ENCODE peak calls at places on chromosomes 11 and 22, in ten cellular contexts. One of them, this sample, is unnamed.

GRCh38 chr11:45538939-45539338 is 126.5 kb downstream of the CHST1 start:
- DNase-seq in GM12865: no peak
- DNase-seq in HL-60: no peak
- DNase-seq in adrenal gland: no peak
- DNase-seq in right atrium auricular region: no peak
- DNase-seq in fibroblast of villous mesenchyme: no peak
- DNase-seq in left ventricle myocardium inferior: no peak
- DNase-seq in fibroblast of mammary gland: peak; percentile 49
- DNase-seq in heart left ventricle: no peak
- DNase-seq in kidney: no peak
- DNase-seq in this sample: no peak

GRCh38 chr11:10990637-10991036 is 132.8 kb upstream of the ZBED5 start:
- DNase-seq in GM12865: no peak
- DNase-seq in HL-60: no peak
- DNase-seq in adrenal gland: no peak
- DNase-seq in right atrium auricular region: no peak
- DNase-seq in fibroblast of villous mesenchyme: no peak
- DNase-seq in left ventricle myocardium inferior: no peak
- DNase-seq in fibroblast of mammary gland: peak; percentile 40
- DNase-seq in heart left ventricle: no peak
- DNase-seq in kidney: no peak
- DNase-seq in this sample: no peak

GRCh38 chr11:17012712-17013547 is 1.3 kb downstream of the PLEKHA7 start:
- DNase-seq in GM12865: no peak
- DNase-seq in HL-60: no peak
- DNase-seq in adrenal gland: no peak
- DNase-seq in right atrium auricular region: peak; percentile 65
- DNase-seq in fibroblast of villous mesenchyme: peak; percentile 48
- DNase-seq in left ventricle myocardium inferior: peak; percentile 55
- DNase-seq in fibroblast of mammary gland: peak; percentile 93
- DNase-seq in heart left ventricle: peak; percentile 43
- DNase-seq in kidney: peak; percentile 86
- DNase-seq in this sample: no peak

GRCh38 chr22:35424761-35425160 is 24.8 kb downstream of the MCM5 start:
- DNase-seq in GM12865: no peak
- DNase-seq in HL-60: no peak
- DNase-seq in adrenal gland: no peak
- DNase-seq in right atrium auricular region: no peak
- DNase-seq in fibroblast of villous mesenchyme: no peak
- DNase-seq in left ventricle myocardium inferior: no peak
- DNase-seq in fibroblast of mammary gland: no peak
- DNase-seq in heart left ventricle: no peak
- DNase-seq in kidney: peak; percentile 36
- DNase-seq in this sample: no peak

GRCh38 chr11:16346975-16347374 is 9.4 kb downstream of the SOX6 start:
- DNase-seq in GM12865: no peak
- DNase-seq in HL-60: no peak
- DNase-seq in adrenal gland: no peak
- DNase-seq in right atrium auricular region: no peak
- DNase-seq in fibroblast of villous mesenchyme: no peak
- DNase-seq in left ventricle myocardium inferior: no peak
- DNase-seq in fibroblast of mammary gland: no peak
- DNase-seq in heart left ventricle: no peak
- DNase-seq in kidney: no peak
- DNase-seq in this sample: no peak

GRCh38 chr22:39183991-39184585 is 31.6 kb upstream of the CBX7 start:
- DNase-seq in GM12865: no peak
- DNase-seq in HL-60: no peak
- DNase-seq in adrenal gland: no peak
- DNase-seq in right atrium auricular region: no peak
- DNase-seq in fibroblast of villous mesenchyme: peak; percentile 86
- DNase-seq in left ventricle myocardium inferior: no peak
- DNase-seq in fibroblast of mammary gland: peak; percentile 41
- DNase-seq in heart left ventricle: peak; percentile 46
- DNase-seq in kidney: peak; percentile 83
- DNase-seq in this sample: no peak

GRCh38 chr11:73308963-73309960 is 1.2 kb downstream of the ARHGEF17 start:
- DNase-seq in GM12865: peak; percentile 42
- DNase-seq in HL-60: peak; percentile 68
- DNase-seq in adrenal gland: peak; percentile 74
- DNase-seq in right atrium auricular region: peak; percentile 94
- DNase-seq in fibroblast of villous mesenchyme: peak; percentile 97
- DNase-seq in left ventricle myocardium inferior: peak; percentile 92
- DNase-seq in fibroblast of mammary gland: peak; percentile 92
- DNase-seq in heart left ventricle: peak; percentile 96
- DNase-seq in kidney: peak; percentile 98
- DNase-seq in this sample: peak; percentile 75

GRCh38 chr22:28129319-28129962 is 210.4 kb upstream of the PITPNB start:
- DNase-seq in GM12865: no peak
- DNase-seq in HL-60: no peak
- DNase-seq in adrenal gland: no peak
- DNase-seq in right atrium auricular region: no peak
- DNase-seq in fibroblast of villous mesenchyme: no peak
- DNase-seq in left ventricle myocardium inferior: no peak
- DNase-seq in fibroblast of mammary gland: no peak
- DNase-seq in heart left ventricle: no peak
- DNase-seq in kidney: no peak
- DNase-seq in this sample: no peak

GRCh38 chr22:21073482-21073881 is 27.7 kb downstream of the LRRC74B start:
- DNase-seq in GM12865: no peak
- DNase-seq in HL-60: no peak
- DNase-seq in adrenal gland: no peak
- DNase-seq in right atrium auricular region: no peak
- DNase-seq in fibroblast of villous mesenchyme: no peak
- DNase-seq in left ventricle myocardium inferior: no peak
- DNase-seq in fibroblast of mammary gland: no peak
- DNase-seq in heart left ventricle: no peak
- DNase-seq in kidney: no peak
- DNase-seq in this sample: no peak

GRCh38 chr11:99370557-99371200 is 349.9 kb downstream of the CNTN5 start:
- DNase-seq in GM12865: no peak
- DNase-seq in HL-60: no peak
- DNase-seq in adrenal gland: peak; percentile 65
- DNase-seq in right atrium auricular region: no peak
- DNase-seq in fibroblast of villous mesenchyme: peak; percentile 55
- DNase-seq in left ventricle myocardium inferior: peak; percentile 57
- DNase-seq in fibroblast of mammary gland: peak; percentile 56
- DNase-seq in heart left ventricle: peak; percentile 80
- DNase-seq in kidney: peak; percentile 83
- DNase-seq in this sample: no peak

GRCh38 chr22:28015676-28016601 is 96.9 kb upstream of the PITPNB start:
- DNase-seq in GM12865: no peak
- DNase-seq in HL-60: no peak
- DNase-seq in adrenal gland: no peak
- DNase-seq in right atrium auricular region: no peak
- DNase-seq in fibroblast of villous mesenchyme: peak; percentile 12
- DNase-seq in left ventricle myocardium inferior: peak; percentile 17
- DNase-seq in fibroblast of mammary gland: no peak
- DNase-seq in heart left ventricle: peak; percentile 27
- DNase-seq in kidney: no peak
- DNase-seq in this sample: no peak

GRCh38 chr11:124681421-124681820 is 7.7 kb downstream of the SPA17 start:
- DNase-seq in GM12865: no peak
- DNase-seq in HL-60: no peak
- DNase-seq in adrenal gland: no peak
- DNase-seq in right atrium auricular region: no peak
- DNase-seq in fibroblast of villous mesenchyme: no peak
- DNase-seq in left ventricle myocardium inferior: no peak
- DNase-seq in fibroblast of mammary gland: no peak
- DNase-seq in heart left ventricle: no peak
- DNase-seq in kidney: no peak
- DNase-seq in this sample: no peak

GRCh38 chr11:128694618-128695481 is 978 bp downstream of the FLI1 start:
- DNase-seq in GM12865: peak; percentile 40
- DNase-seq in HL-60: no peak
- DNase-seq in adrenal gland: no peak
- DNase-seq in right atrium auricular region: no peak
- DNase-seq in fibroblast of villous mesenchyme: peak; percentile 31
- DNase-seq in left ventricle myocardium inferior: no peak
- DNase-seq in fibroblast of mammary gland: no peak
- DNase-seq in heart left ventricle: peak; percentile 51
- DNase-seq in kidney: peak; percentile 81
- DNase-seq in this sample: no peak

GRCh38 chr11:128695539-128696221 is 1.8 kb downstream of the FLI1 start:
- DNase-seq in GM12865: peak; percentile 66
- DNase-seq in HL-60: peak; percentile 97
- DNase-seq in adrenal gland: peak; percentile 57
- DNase-seq in right atrium auricular region: no peak
- DNase-seq in fibroblast of villous mesenchyme: peak; percentile 51
- DNase-seq in left ventricle myocardium inferior: no peak
- DNase-seq in fibroblast of mammary gland: no peak
- DNase-seq in heart left ventricle: peak; percentile 60
- DNase-seq in kidney: peak; percentile 62
- DNase-seq in this sample: no peak

GRCh38 chr11:128692750-128693578 is 908 bp upstream of the FLI1 start:
- DNase-seq in GM12865: peak; percentile 43
- DNase-seq in HL-60: no peak
- DNase-seq in adrenal gland: peak; percentile 36
- DNase-seq in right atrium auricular region: no peak
- DNase-seq in fibroblast of villous mesenchyme: peak; percentile 57
- DNase-seq in left ventricle myocardium inferior: no peak
- DNase-seq in fibroblast of mammary gland: peak; percentile 27
- DNase-seq in heart left ventricle: peak; percentile 65
- DNase-seq in kidney: peak; percentile 85
- DNase-seq in this sample: no peak

GRCh38 chr11:128697645-128698174 is 3.8 kb downstream of the FLI1 start:
- DNase-seq in GM12865: no peak
- DNase-seq in HL-60: no peak
- DNase-seq in adrenal gland: no peak
- DNase-seq in right atrium auricular region: no peak
- DNase-seq in fibroblast of villous mesenchyme: no peak
- DNase-seq in left ventricle myocardium inferior: no peak
- DNase-seq in fibroblast of mammary gland: no peak
- DNase-seq in heart left ventricle: no peak
- DNase-seq in kidney: no peak
- DNase-seq in this sample: no peak

DNA sequence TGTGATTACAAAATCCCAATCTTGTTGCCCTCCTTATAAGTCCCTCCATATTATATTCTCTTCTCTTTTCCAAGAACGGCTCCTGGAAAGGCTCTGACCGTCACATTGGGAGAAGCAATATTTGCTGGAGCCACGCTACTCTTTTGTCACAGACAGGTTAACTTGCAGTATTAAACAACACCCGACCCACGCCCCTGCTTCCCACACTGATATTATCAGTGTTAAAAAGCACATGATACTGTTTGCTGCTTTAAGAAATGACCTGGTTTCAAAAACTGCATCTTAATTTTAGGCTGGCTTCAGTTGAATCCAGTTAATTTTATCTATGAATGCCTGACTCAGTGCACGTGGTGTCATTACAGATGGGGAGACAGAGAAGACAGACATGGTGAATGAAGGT is 3.1 kb downstream of the FLI1 start:
- DNase-seq in GM12865: no peak
- DNase-seq in HL-60: no peak
- DNase-seq in adrenal gland: no peak
- DNase-seq in right atrium auricular region: no peak
- DNase-seq in fibroblast of villous mesenchyme: no peak
- DNase-seq in left ventricle myocardium inferior: no peak
- DNase-seq in fibroblast of mammary gland: no peak
- DNase-seq in heart left ventricle: no peak
- DNase-seq in kidney: no peak
- DNase-seq in this sample: no peak
- H3K4me3 ChIP-seq in GM12865: peak overlapping the region; percentile 68
- H3K4me3 ChIP-seq in HL-60: no peak overlapping the region
- H3K4me3 ChIP-seq in adrenal gland: no peak overlapping the region
- H3K4me3 ChIP-seq in right atrium auricular region: peak overlapping the region; percentile 68
- H3K4me3 ChIP-seq in fibroblast of villous mesenchyme: no peak overlapping the region
- H3K4me3 ChIP-seq in left ventricle myocardium inferior: peak overlapping the region; percentile 84
- H3K4me3 ChIP-seq in fibroblast of mammary gland: no peak overlapping the region
- H3K4me3 ChIP-seq in heart left ventricle: peak overlapping the region; percentile 88
- H3K4me3 ChIP-seq in kidney: no peak overlapping the region
- H3K4me3 ChIP-seq in this sample: no peak overlapping the region

GRCh38 chr11:87101956-87102355 is 64.2 kb downstream of the TMEM135 start:
- DNase-seq in GM12865: no peak
- DNase-seq in HL-60: no peak
- DNase-seq in adrenal gland: no peak
- DNase-seq in right atrium auricular region: no peak
- DNase-seq in fibroblast of villous mesenchyme: no peak
- DNase-seq in left ventricle myocardium inferior: no peak
- DNase-seq in fibroblast of mammary gland: no peak
- DNase-seq in heart left ventricle: no peak
- DNase-seq in kidney: no peak
- DNase-seq in this sample: no peak
- TF ChIP-seq CTCF in GM12865: no peak
- TF ChIP-seq CTCF in HL-60: no peak
- TF ChIP-seq CTCF in adrenal gland: no peak
- TF ChIP-seq CTCF in right atrium auricular region: no peak
- TF ChIP-seq CTCF in fibroblast of villous mesenchyme: no peak
- TF ChIP-seq CTCF in left ventricle myocardium inferior: no peak
- TF ChIP-seq CTCF in fibroblast of mammary gland: no peak
- TF ChIP-seq CTCF in heart left ventricle: no peak
- TF ChIP-seq CTCF in kidney: no peak
- TF ChIP-seq CTCF in this sample: no peak

DNA sequence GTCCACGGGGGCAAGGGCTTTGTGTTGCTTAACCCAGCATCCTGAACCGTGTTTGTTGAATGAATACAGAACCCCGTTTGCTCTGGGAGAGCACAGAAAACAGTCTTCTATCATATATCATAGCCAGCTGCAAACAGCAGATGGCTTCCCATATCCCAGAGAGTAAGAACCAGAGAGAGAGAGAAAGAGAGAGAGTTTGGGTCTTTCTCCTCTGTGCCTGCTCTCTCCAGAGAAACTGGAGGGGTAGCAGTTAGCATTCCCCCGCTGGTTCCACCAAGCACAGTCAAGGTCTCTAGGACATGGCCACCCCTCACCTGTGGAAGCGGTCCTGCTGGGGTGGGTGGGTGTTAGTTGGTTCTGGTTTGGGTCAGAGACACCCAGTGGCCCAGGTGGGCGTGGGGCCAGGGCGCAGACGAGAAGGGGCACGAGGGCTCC is 487 bp upstream of the TIMP3 start:
- DNase-seq in GM12865: no peak
- DNase-seq in HL-60: no peak
- DNase-seq in adrenal gland: no peak
- DNase-seq in right atrium auricular region: no peak
- DNase-seq in fibroblast of villous mesenchyme: peak; percentile 44
- DNase-seq in left ventricle myocardium inferior: no peak
- DNase-seq in fibroblast of mammary gland: no peak
- DNase-seq in heart left ventricle: no peak
- DNase-seq in kidney: no peak
- DNase-seq in this sample: no peak
- H3K4me3 ChIP-seq in GM12865: no peak overlapping the region
- H3K4me3 ChIP-seq in HL-60: no peak overlapping the region
- H3K4me3 ChIP-seq in adrenal gland: no peak overlapping the region
- H3K4me3 ChIP-seq in right atrium auricular region: peak overlapping the region; percentile 100
- H3K4me3 ChIP-seq in fibroblast of villous mesenchyme: peak overlapping the region; percentile 61
- H3K4me3 ChIP-seq in left ventricle myocardium inferior: peak overlapping the region; percentile 100
- H3K4me3 ChIP-seq in fibroblast of mammary gland: peak overlapping the region; percentile 24
- H3K4me3 ChIP-seq in heart left ventricle: peak overlapping the region; percentile 78
- H3K4me3 ChIP-seq in kidney: peak overlapping the region; percentile 88
- H3K4me3 ChIP-seq in this sample: peak overlapping the region; percentile 95

DNA sequence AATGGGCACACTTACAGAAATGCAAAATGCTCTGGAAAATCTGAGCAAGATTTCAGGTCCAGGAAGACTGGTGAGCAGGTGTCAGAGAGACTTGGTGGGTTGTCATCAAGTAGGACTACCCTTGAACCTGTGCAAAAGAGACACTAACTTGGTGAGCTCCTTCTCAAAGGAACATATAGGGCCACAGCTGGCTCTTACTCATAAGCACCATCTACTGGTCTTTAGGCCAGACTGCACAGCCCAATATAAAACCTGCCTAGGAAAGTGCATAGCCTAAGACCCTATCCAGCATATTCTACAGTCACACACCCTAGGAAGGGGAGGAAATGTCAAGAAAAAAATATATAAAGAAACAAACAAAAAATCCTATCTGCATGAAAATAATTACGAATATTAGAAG is 18.2 kb upstream of the OR10W1 start:
- DNase-seq in GM12865: peak; percentile 42
- DNase-seq in HL-60: peak; percentile 24
- DNase-seq in adrenal gland: no peak
- DNase-seq in right atrium auricular region: no peak
- DNase-seq in fibroblast of villous mesenchyme: peak; percentile 30
- DNase-seq in left ventricle myocardium inferior: no peak
- DNase-seq in fibroblast of mammary gland: peak; percentile 47
- DNase-seq in heart left ventricle: no peak
- DNase-seq in kidney: no peak
- DNase-seq in this sample: no peak
- TF ChIP-seq CTCF in GM12865: peak; percentile 62
- TF ChIP-seq CTCF in HL-60: peak; percentile 66
- TF ChIP-seq CTCF in adrenal gland: peak; percentile 29
- TF ChIP-seq CTCF in right atrium auricular region: no peak
- TF ChIP-seq CTCF in fibroblast of villous mesenchyme: peak; percentile 65
- TF ChIP-seq CTCF in left ventricle myocardium inferior: peak; percentile 68
- TF ChIP-seq CTCF in fibroblast of mammary gland: peak; percentile 68
- TF ChIP-seq CTCF in heart left ventricle: peak; percentile 37
- TF ChIP-seq CTCF in kidney: peak; percentile 62
- TF ChIP-seq CTCF in this sample: peak; percentile 22

This sample was measured in HFF-Myc.